ENCODE peak calls at places on chromosomes 5 and 9, in four cellular contexts. J, S, D and P are unnamed samples.

GRCh38 chr5:123119334-123119986 is 30.4 kb downstream of the PRDM6 start:
- DNase-seq in D (no peak), J (peak; percentile 77), S (peak; percentile 17), P (no peak)

GRCh38 chr5:115751176-115751575 is 65.3 kb downstream of the CDO1 start:
- DNase-seq in S (no peak), J (no peak), D (no peak), P (no peak)

GRCh38 chr9:80222466-80223169 is 650.9 kb downstream of the TLE4 start:
- DNase-seq in J (no peak), D (no peak), S (no peak), P (no peak)

GRCh38 chr5:528625-529511 is 4.6 kb upstream of the SLC9A3 start:
- DNase-seq in D (no peak), J (no peak), S (no peak), P (no peak)

GRCh38 chr9:76817489-76817888 is 53.3 kb downstream of the PCA3 start:
- DNase-seq in D (no peak), J (no peak), S (no peak), P (no peak)

GRCh38 chr9:106648799-106649198 is 214.2 kb upstream of the ZNF462 start:
- DNase-seq in D (no peak), S (no peak), J (no peak), P (no peak)

GRCh38 chr9:69649566-69650260 is 22.5 kb downstream of the APBA1 start:
- DNase-seq in J (no peak), D (no peak), S (no peak), P (no peak)

GRCh38 chr5:442335-443238 is at the start of gene EXOC3:
- DNase-seq in J (peak; percentile 81), D (no peak), S (peak; percentile 52), P (peak; percentile 97)

GRCh38 chr5:80963521-80963895 is 3.3 kb downstream of the RASGRF2 start:
- DNase-seq in D (no peak), S (no peak), J (no peak), P (no peak)

GRCh38 chr5:94082405-94082804 is 341.0 kb upstream of the POU5F2 start:
- DNase-seq in D (no peak), J (no peak), S (no peak), P (no peak)

GRCh38 chr5:75167345-75167744 is 69.3 kb downstream of the ANKRD31 start:
- DNase-seq in J (no peak), D (no peak), S (peak; percentile 34), P (peak; percentile 7)

GRCh38 chr5:77138981-77139380 is 51.9 kb upstream of the ZBED3 start:
- DNase-seq in S (no peak), J (no peak), D (no peak), P (no peak)

DNA sequence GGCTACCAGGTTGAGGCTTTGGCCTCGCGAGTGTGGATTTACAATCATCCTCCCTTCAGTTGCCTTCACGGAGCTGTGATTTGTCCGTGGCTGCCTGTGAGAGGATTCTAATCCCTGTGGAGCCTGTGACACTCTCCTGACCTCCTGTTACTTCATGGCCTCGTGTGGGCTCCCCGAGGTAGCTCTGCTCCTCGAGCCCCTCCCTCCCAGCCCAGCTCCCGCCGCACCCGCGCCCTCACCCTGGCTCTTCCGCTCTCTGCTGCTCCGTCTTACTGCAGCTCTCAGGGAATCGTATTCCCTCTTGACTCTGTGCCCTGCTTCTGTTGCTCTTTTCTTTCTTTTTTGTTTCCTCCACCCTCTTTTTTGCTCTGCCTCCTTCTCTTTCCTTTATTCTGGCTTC is 107.3 kb upstream of the STC2 start:
- DNase-seq in D (no peak), J (peak; percentile 22), S (no peak), P (no peak)
- TF ChIP-seq ATF2 in D (no peak), J (no peak), S (no peak), P (no peak)

DNA sequence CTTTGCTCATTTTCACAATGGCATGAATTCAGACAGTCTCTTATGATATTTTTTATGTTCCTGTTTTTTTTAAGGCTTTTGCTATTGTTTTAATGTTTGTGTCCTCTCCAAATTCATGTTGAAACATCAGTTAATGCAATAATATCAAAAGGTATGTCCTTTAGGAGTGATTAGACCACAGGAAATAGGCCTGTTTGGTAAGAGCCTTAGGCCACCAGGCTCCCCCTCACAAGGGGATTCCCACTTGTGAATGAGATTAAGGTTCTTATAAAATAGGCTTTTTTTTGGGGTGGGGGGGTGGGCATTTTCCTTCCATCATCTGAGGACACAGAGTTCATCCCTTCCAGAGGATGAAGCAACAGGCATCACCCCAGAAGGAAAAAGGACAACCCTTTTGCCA is 2074.2 kb upstream of the C9orf72 start:
- DNase-seq in D (no peak), J (no peak), S (no peak), P (no peak)
- TF ChIP-seq ATF2 in D (no peak), J (no peak), S (no peak), P (no peak)

GRCh38 chr9:92620870-92621269 is 49.1 kb downstream of the IPPK start:
- DNase-seq in D (no peak), J (no peak), S (no peak), P (no peak)

GRCh38 chr9:92617951-92618510 is 51.9 kb downstream of the IPPK start:
- DNase-seq in D (no peak), J (no peak), S (no peak), P (no peak)

GRCh38 chr9:92619601-92620300 is 50.2 kb downstream of the IPPK start:
- DNase-seq in J (no peak), S (no peak), D (no peak), P (no peak)

GRCh38 chr9:92617195-92617813 is 52.6 kb downstream of the IPPK start:
- DNase-seq in S (no peak), J (no peak), D (no peak), P (no peak)

DNA sequence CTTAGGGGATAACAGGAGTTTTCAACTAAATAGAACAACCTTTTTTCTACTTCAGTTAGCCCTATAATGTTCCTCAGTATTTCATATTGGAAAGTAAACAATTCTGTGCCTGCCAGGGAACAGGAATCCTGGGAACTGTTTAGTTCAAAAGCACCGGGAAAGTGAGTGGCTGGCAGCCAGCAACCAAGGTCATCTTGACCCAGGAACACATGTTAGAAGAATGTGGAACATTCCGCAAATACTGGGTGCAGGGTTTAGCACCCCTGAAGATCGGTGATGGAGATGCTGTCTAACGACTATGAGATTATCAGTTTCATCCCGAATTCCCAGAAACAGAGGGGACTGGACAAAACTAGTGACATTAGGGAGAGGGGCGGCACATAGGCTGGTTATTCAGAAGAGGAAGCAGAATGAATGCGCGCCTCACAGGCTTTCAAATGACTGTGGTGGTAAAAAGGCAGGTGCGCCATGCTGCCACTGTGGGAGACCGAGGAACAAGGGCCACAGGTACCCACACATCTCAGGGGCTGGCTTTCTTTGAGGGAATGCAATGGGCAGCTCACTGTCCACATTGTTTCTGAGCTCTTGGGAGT is 51.2 kb downstream of the IPPK start:
- DNase-seq in S (peak; percentile 63), J (no peak), D (no peak), P (no peak)
- TF ChIP-seq ATF2 in S (no peak), J (no peak), D (no peak), P (no peak)

GRCh38 chr5:177474094-177474493 is 660 bp upstream of the DBN1 start:
- DNase-seq in S (no peak), J (no peak), D (no peak), P (no peak)

GRCh38 chr5:177471610-177472356 is 1.7 kb downstream of the DBN1 start:
- DNase-seq in D (no peak), S (no peak), J (no peak), P (no peak)

GRCh38 chr5:177473461-177473991 is at the start of gene DBN1:
- DNase-seq in S (no peak), J (peak; percentile 64), D (no peak), P (peak; percentile 70)

GRCh38 chr5:177470759-177471536 is 2.5 kb downstream of the DBN1 start:
- DNase-seq in S (peak; percentile 23), J (no peak), D (no peak), P (no peak)

GRCh38 chr5:177472460-177473441 is 683 bp downstream of the DBN1 start:
- DNase-seq in S (peak; percentile 25), D (no peak), J (peak; percentile 53), P (peak; percentile 87)
- TF ChIP-seq ATF2 in S (no peak), D (no peak), J (no peak), P (no peak)

GRCh38 chr5:135973323-135974018 is 18.7 kb upstream of the LECT2 start:
- DNase-seq in J (no peak), S (peak; percentile 99), D (no peak), P (no peak)
- TF ChIP-seq ATF2 in J (no peak), S (peak; percentile 91), D (no peak), P (no peak)